ENCODE peak calls at places on chromosomes 5 and 9, in eight cellular contexts. O is ovary, D is lower lobe of right lung, B is fibroblast of pulmonary artery, Q is fibroblast of mammary gland, I is kidney, J is heart right ventricle, T is astrocyte of the spinal cord. Y is an unnamed sample.

GRCh38 chr5:141843156-141843927 is 34.9 kb downstream of the PCDH1 start:
- DNase-seq in D (no peak), B (peak), J (no peak), I (peak), O (no peak), T (no peak), Q (no peak), Y (peak)

GRCh38 chr5:173675287-173675996 is 59.0 kb upstream of the BOD1 start:
- DNase-seq in T (no peak), J (no peak), B (no peak), Q (no peak), D (no peak), I (no peak), O (no peak), Y (no peak)

GRCh38 chr5:110361501-110361900 is 365.0 kb downstream of the TMEM232 start:
- DNase-seq in B (no peak), T (peak), J (no peak), Q (peak), D (no peak), I (no peak), O (no peak), Y (no peak)

GRCh38 chr5:142091012-142091411 is 17.6 kb upstream of the NDFIP1 start:
- DNase-seq in O (no peak), J (no peak), Q (no peak), T (no peak), D (no peak), I (no peak), B (no peak), Y (no peak)

GRCh38 chr9:33288828-33289483 is 1.4 kb upstream of the NFX1 start:
- DNase-seq in O (peak), T (no peak), J (peak), B (no peak), Q (no peak), I (peak), D (no peak), Y (no peak)

GRCh38 chr9:97980479-97980803 is 2.7 kb upstream of the ANP32B start:
- DNase-seq in T (no peak), J (peak), O (no peak), I (no peak), D (no peak), B (no peak), Q (peak), Y (no peak)

GRCh38 chr9:2567922-2568321 is 53.7 kb upstream of the VLDLR start:
- DNase-seq in B (no peak), D (no peak), I (no peak), Q (peak), J (no peak), T (no peak), O (no peak), Y (no peak)

GRCh38 chr9:96321515-96321914 is 19.5 kb upstream of the HSD17B3 start:
- DNase-seq in I (no peak), T (no peak), B (no peak), J (no peak), Q (no peak), D (no peak), O (no peak), Y (no peak)

GRCh38 chr5:61289241-61289640 is 42.8 kb upstream of the ZSWIM6 start:
- DNase-seq in T (no peak), I (no peak), Q (no peak), J (no peak), D (no peak), B (no peak), O (no peak), Y (no peak)

GRCh38 chr5:116722666-116723065 is 148.0 kb upstream of the SEMA6A start:
- DNase-seq in O (peak), D (no peak), T (no peak), J (no peak), Q (no peak), B (no peak), I (no peak), Y (no peak)

GRCh38 chr9:4108708-4109444 is 191.0 kb downstream of the GLIS3 start:
- DNase-seq in Q (no peak), J (peak), D (no peak), O (no peak), I (no peak), T (no peak), B (no peak), Y (no peak)

GRCh38 chr9:69047331-69047730 is 11.8 kb downstream of the FXN start:
- DNase-seq in J (no peak), D (no peak), T (peak), B (no peak), O (no peak), Q (no peak), I (no peak), Y (peak)

GRCh38 chr9:133094842-133095393 is 26.1 kb downstream of the RALGDS start:
- DNase-seq in O (no peak), I (no peak), J (no peak), D (no peak), Q (no peak), T (no peak), B (no peak), Y (no peak)

GRCh38 chr5:32712463-32713395 is 1.6 kb downstream of the NPR3 start:
- DNase-seq in B (no peak), Q (peak), J (no peak), T (peak), O (no peak), D (no peak), I (peak), Y (no peak)

GRCh38 chr5:95879661-95880060 is 57.1 kb upstream of the GLRX start:
- DNase-seq in T (no peak), Q (no peak), O (no peak), B (no peak), J (no peak), D (no peak), I (no peak), Y (no peak)

GRCh38 chr5:35856186-35857003 is at the start of gene IL7R:
- DNase-seq in O (no peak), T (no peak), J (no peak), D (no peak), B (peak), Q (no peak), I (no peak), Y (peak)

GRCh38 chr9:70865471-70865870 is 255.9 kb downstream of the TRPM3 start:
- DNase-seq in J (no peak), T (no peak), I (no peak), D (no peak), B (no peak), O (no peak), Q (peak), Y (no peak)

GRCh38 chr5:54673523-54674225 is 156.1 kb downstream of the SNX18 start:
- DNase-seq in I (no peak), J (peak), D (peak), B (peak), T (peak), O (peak), Q (no peak), Y (peak)

GRCh38 chr9:136171801-136172411 is 33.0 kb downstream of the LHX3 start:
- DNase-seq in Q (no peak), J (no peak), O (no peak), D (no peak), B (no peak), I (no peak), T (no peak), Y (no peak)

GRCh38 chr5:115050860-115051259 is 118.8 kb downstream of the TRIM36 start:
- DNase-seq in J (no peak), D (no peak), I (no peak), B (peak), T (peak), Q (no peak), O (no peak), Y (no peak)

GRCh38 chr5:169682026-169682425 is 45.0 kb downstream of the DOCK2 start:
- DNase-seq in I (no peak), O (no peak), D (no peak), T (no peak), Q (peak), B (no peak), J (no peak), Y (no peak)

GRCh38 chr9:97958812-97959511 is 21.0 kb upstream of the HEMGN start:
- DNase-seq in B (peak), Q (peak), J (no peak), D (no peak), O (no peak), T (peak), I (no peak), Y (peak)

GRCh38 chr9:17531642-17532254 is 47.1 kb upstream of the SH3GL2 start:
- DNase-seq in B (peak), Q (peak), J (no peak), I (no peak), T (peak), D (no peak), O (peak), Y (peak)

GRCh38 chr9:90546200-90546599 is 96.4 kb downstream of the DIRAS2 start:
- DNase-seq in T (peak), B (peak), J (no peak), O (no peak), Q (peak), I (no peak), D (no peak), Y (peak)

GRCh38 chr9:126296687-126297086 is 29.9 kb upstream of the MVB12B start:
- DNase-seq in I (no peak), O (no peak), J (no peak), Q (no peak), B (no peak), T (no peak), D (no peak), Y (no peak)

GRCh38 chr9:137423001-137423809 is at the start of the genes EXD3 and NOXA1:
- DNase-seq in I (peak), Q (peak), B (peak), J (peak), D (peak), O (peak), T (peak), Y (peak)

GRCh38 chr9:13817754-13818278 is 496.1 kb downstream of the NFIB start:
- DNase-seq in Q (no peak), B (peak), T (no peak), O (no peak), D (no peak), I (no peak), J (no peak), Y (peak)

GRCh38 chr5:72280655-72281069 is 39.4 kb downstream of the MRPS27 start:
- DNase-seq in D (no peak), O (peak), T (peak), B (peak), Q (peak), J (no peak), I (no peak), Y (peak)

GRCh38 chr5:5418764-5419163 is 3.7 kb upstream of the ICE1 start:
- DNase-seq in J (no peak), T (no peak), I (no peak), Q (no peak), B (no peak), D (no peak), O (no peak), Y (no peak)

GRCh38 chr5:168268949-168269943 is 22.2 kb upstream of the WWC1 start:
- DNase-seq in Q (peak), B (peak), D (peak), T (peak), I (peak), J (peak), O (peak), Y (peak)

GRCh38 chr5:140182803-140183367 is 7.9 kb downstream of the CYSTM1 start:
- DNase-seq in J (no peak), I (peak), D (peak), B (peak), O (peak), Q (peak), T (peak), Y (peak)

GRCh38 chr5:11496127-11496719 is 408.0 kb downstream of the CTNND2 start:
- DNase-seq in Q (no peak), D (no peak), B (no peak), J (no peak), I (no peak), T (no peak), O (no peak), Y (no peak)

GRCh38 chr5:124182133-124182532 is 564.3 kb downstream of the ZNF608 start:
- DNase-seq in O (no peak), Q (no peak), B (no peak), I (no peak), T (no peak), J (no peak), D (no peak), Y (no peak)

GRCh38 chr9:38133595-38133994 is 64.6 kb upstream of the SHB start:
- DNase-seq in J (no peak), O (no peak), D (no peak), Q (no peak), T (no peak), I (no peak), B (no peak), Y (no peak)

GRCh38 chr5:140041492-140042421 is 1.3 kb downstream of the NRG2 start:
- DNase-seq in I (peak), D (peak), Q (peak), O (peak), B (peak), J (peak), T (peak), Y (peak)

GRCh38 chr9:131885144-131885609 is 145.3 kb upstream of the RAPGEF1 start:
- DNase-seq in J (peak), Q (no peak), O (no peak), D (peak), B (no peak), T (no peak), I (no peak), Y (no peak)

GRCh38 chr9:2787065-2787464 is 56.8 kb downstream of the PUM3 start:
- DNase-seq in B (peak), I (no peak), D (no peak), Q (peak), T (peak), O (no peak), J (no peak), Y (peak)

GRCh38 chr5:125575561-125576504 is 829.4 kb upstream of the ZNF608 start:
- DNase-seq in T (peak), B (no peak), J (no peak), D (no peak), I (peak), O (no peak), Q (no peak), Y (no peak)

GRCh38 chr5:133818031-133818431 is 150.4 kb downstream of the C5orf15 start:
- DNase-seq in J (peak), I (no peak), Q (peak), T (peak), B (peak), D (no peak), O (peak), Y (no peak)

DNA sequence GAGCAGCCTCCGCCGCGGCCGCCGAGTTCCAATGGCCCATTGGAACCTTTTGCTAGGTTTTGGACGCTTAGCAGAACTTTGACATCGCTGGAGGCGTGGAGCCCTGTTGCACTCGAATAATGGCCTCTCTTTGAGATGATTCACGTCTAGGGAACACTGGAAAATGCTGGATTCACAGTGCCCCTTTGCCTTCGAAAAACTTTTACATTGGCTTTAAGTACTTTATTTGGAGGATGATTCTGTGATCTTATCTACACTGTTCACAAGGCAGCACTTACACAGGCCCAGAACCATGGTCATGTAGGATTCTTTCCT is 536 bp upstream of the PPIC start:
- DNase-seq in T (no peak), J (no peak), D (no peak), B (no peak), Q (no peak), O (no peak), I (no peak), Y (no peak)
- TF ChIP-seq CTCF in T (no peak), J (no peak), D (no peak), B (no peak), Q (no peak), O (no peak), I (no peak), Y (no peak)

DNA sequence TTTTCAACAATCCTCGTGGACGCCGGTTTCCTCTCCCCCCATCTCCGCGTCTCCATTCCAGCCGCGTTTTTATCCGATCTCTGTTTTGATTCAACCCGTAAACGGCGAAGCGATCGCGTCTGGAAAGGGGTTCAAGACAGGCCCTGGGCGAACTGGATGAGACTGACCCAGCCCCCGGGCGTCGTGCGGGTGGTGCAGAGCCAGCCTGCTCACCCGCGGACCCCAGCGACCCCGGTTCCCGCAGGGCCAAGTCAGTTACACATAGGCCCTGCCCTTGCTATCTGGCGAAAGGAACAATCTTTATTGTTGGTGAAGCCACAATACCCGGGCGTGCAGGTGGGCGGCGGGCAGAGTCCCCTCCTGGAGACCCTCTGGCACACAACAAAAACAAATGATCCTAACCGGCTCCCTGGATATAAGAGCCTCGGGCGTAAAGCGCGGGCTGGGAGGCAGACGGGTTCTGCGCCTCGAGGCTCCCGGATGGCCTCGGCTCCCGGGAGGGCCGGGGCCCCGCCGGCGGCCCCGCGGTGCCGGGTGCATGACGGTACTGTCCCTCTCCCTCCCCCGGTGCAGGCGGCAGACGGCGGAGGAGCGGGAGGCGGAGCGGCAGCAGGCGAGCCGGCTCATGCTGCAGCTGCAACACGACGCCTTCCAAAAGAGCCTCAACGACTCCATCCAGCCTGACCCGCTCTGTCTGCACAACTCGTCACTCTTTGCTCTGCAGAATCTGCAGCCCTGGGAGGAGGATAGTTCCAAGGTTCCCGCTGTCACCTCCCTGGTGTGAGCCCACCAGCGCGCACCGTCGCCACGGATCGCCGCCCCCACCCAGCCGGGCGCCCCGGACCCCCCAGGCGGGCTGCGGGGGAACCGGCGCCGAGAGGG is 2.0 kb downstream of the TLX3 start:
- DNase-seq in Q (peak), I (peak), J (no peak), T (peak), O (no peak), B (peak), D (no peak), Y (peak)
- H3K4me3 ChIP-seq in Q (no peak), I (no peak), J (no peak), T (no peak), O (no peak), B (no peak), D (peak), Y (no peak)

GRCh38 chr9:109968702-109969450 is 188.9 kb downstream of the PALM2AKAP2 start:
- DNase-seq in Q (peak), J (no peak), B (peak), T (peak), O (no peak), I (no peak), D (no peak), Y (peak)
- TF ChIP-seq CTCF in Q (peak), J (peak), B (peak), T (peak), O (no peak), I (peak), D (peak), Y (peak)

DNA sequence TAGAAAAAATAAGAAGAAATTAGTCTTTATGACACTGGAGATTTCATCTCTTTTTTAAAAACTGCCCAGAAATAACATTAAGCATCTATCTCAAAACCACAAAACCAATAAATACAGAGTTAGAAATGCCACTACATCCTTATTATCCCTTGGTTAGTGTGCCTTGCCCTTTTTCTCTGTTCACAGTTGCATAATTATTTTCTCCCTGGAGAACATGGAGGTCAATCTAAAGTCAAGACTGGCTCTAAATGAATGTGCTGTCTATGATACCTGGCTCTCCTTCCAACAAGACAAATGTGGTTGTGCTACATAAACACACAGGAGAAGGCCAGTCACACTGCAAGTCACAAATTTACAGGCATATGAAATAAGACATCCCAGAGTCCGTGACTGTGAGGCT is 2.8 kb downstream of the FBN2 start:
- DNase-seq in Q (no peak), T (peak), B (no peak), J (no peak), I (no peak), O (no peak), D (no peak), Y (peak)
- H3K4me3 ChIP-seq in Q (no peak), T (no peak), B (no peak), J (no peak), I (no peak), O (no peak), D (no peak), Y (peak)

GRCh38 chr5:57097526-57097925 is 76.3 kb upstream of the GPBP1 start:
- DNase-seq in O (no peak), T (no peak), Q (no peak), D (no peak), J (no peak), I (no peak), B (no peak), Y (no peak)

GRCh38 chr5:57094753-57095683 is 78.8 kb upstream of the GPBP1 start:
- DNase-seq in O (no peak), B (peak), T (no peak), Q (peak), J (no peak), D (no peak), I (no peak), Y (peak)
- TF ChIP-seq CTCF in O (no peak), B (peak), T (peak), Q (peak), J (no peak), D (peak), I (no peak), Y (peak)

GRCh38 chr5:36948650-36949049 is 72.1 kb downstream of the NIPBL start:
- DNase-seq in D (no peak), O (no peak), J (no peak), I (no peak), B (no peak), T (no peak), Q (peak), Y (no peak)

GRCh38 chr5:36949593-36949992 is 73.0 kb downstream of the NIPBL start:
- DNase-seq in O (no peak), I (no peak), D (no peak), B (no peak), J (no peak), T (no peak), Q (no peak), Y (no peak)

GRCh38 chr5:36946101-36946500 is 69.5 kb downstream of the NIPBL start:
- DNase-seq in O (no peak), B (no peak), Q (peak), T (no peak), J (no peak), D (no peak), I (no peak), Y (no peak)

GRCh38 chr5:36945687-36946086 is 69.1 kb downstream of the NIPBL start:
- DNase-seq in O (no peak), J (no peak), B (no peak), Q (no peak), T (no peak), D (no peak), I (no peak), Y (no peak)

DNA sequence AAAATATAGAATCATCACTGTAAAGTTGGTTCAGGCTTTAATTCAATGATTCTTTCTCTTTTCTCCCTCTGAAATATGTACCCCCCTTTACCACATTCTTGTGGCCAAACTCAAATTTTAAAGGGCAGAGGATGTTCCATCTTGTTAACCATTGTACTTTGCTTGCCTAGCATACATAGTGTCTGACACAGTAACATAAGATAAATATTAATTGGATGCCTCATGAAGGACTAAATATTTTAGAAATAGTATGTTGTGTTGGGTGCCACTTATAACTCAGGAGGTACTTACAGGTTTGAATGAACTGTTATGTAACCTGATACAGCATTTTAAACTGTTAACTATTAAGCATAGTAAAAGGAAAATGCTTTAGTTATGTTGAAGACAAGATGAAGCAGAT is 71.5 kb downstream of the NIPBL start:
- DNase-seq in O (no peak), D (no peak), I (no peak), B (peak), T (peak), Q (peak), J (no peak), Y (peak)
- H3K4me3 ChIP-seq in O (no peak), D (no peak), I (no peak), B (no peak), T (no peak), Q (no peak), J (no peak), Y (no peak)

Y was measured in choroid plexus epithelial cell.